ENCODE peak calls at places on chromosome 13, in ten cellular contexts. O is cardiac fibroblast, Y is brain microvascular endothelial cell, M is OCI-LY7, J is fibroblast of mammary gland, Q is astrocyte of the spinal cord, W is cardiac muscle cell, L is AG04450, K is IMR-90, B is MM.1S. N is an unnamed sample.

GRCh38 chr13:91588541-91588940 is 190.1 kb downstream of the GPC5 start:
- DNase-seq in Q (no peak), Y (no peak), O (no peak), W (no peak), M (no peak), L (no peak), B (no peak), K (no peak), J (no peak), N (no peak)

GRCh38 chr13:65836066-65836465 is 1394.1 kb downstream of the PCDH9 start:
- DNase-seq in Q (no peak), M (no peak), J (no peak), Y (no peak), K (no peak), L (no peak), B (no peak), O (peak; percentile 22), W (peak; percentile 13), N (no peak)

GRCh38 chr13:40096357-40096911 is 441.0 kb downstream of the COG6 start:
- DNase-seq in W (no peak), L (no peak), M (peak; percentile 63), O (no peak), Q (no peak), B (no peak), J (no peak), K (no peak), Y (no peak), N (no peak)

GRCh38 chr13:44668707-44669106 is 92.6 kb upstream of the TSC22D1 start:
- DNase-seq in L (no peak), Q (peak; percentile 50), O (no peak), Y (no peak), W (no peak), K (peak; percentile 86), J (peak; percentile 29), B (no peak), M (no peak), N (no peak)

GRCh38 chr13:53137777-53138176 is 109.2 kb downstream of the OLFM4 start:
- DNase-seq in J (peak; percentile 90), B (no peak), Y (peak; percentile 31), W (peak; percentile 94), L (peak; percentile 66), M (no peak), Q (peak; percentile 3), K (peak; percentile 86), O (peak; percentile 32), N (no peak)

GRCh38 chr13:40875048-40875447 is 85.6 kb downstream of the SLC25A15 start:
- DNase-seq in Y (no peak), W (no peak), B (no peak), L (no peak), M (no peak), O (no peak), J (no peak), Q (no peak), K (no peak), N (no peak)

GRCh38 chr13:59086147-59086546 is 1077.6 kb downstream of the DIAPH3 start:
- DNase-seq in Y (peak; percentile 82), K (peak; percentile 88), O (peak; percentile 16), M (no peak), Q (peak; percentile 78), L (peak; percentile 27), B (no peak), J (peak; percentile 65), W (peak; percentile 29), N (no peak)

GRCh38 chr13:78540424-78540823 is 62.9 kb downstream of the POU4F1 start:
- DNase-seq in J (no peak), Q (no peak), Y (no peak), O (no peak), M (no peak), B (no peak), K (no peak), L (no peak), W (no peak), N (no peak)

GRCh38 chr13:27053902-27054595 is 117.6 kb downstream of the USP12 start:
- DNase-seq in B (no peak), O (peak; percentile 62), Y (peak; percentile 64), L (peak; percentile 43), M (no peak), J (peak; percentile 87), W (peak; percentile 50), K (peak; percentile 88), Q (peak; percentile 77), N (no peak)

GRCh38 chr13:43583331-43583730 is 203.4 kb downstream of the ENOX1 start:
- DNase-seq in O (no peak), B (no peak), J (peak; percentile 3), Q (no peak), Y (no peak), M (no peak), K (no peak), W (no peak), L (no peak), N (no peak)

GRCh38 chr13:27559714-27560113 is 60.6 kb downstream of the LNX2 start:
- DNase-seq in W (no peak), J (no peak), O (no peak), K (no peak), L (no peak), B (no peak), Q (no peak), Y (no peak), M (no peak), N (no peak)

GRCh38 chr13:20489185-20489820 is 36.4 kb downstream of the CRYL1 start:
- DNase-seq in K (peak; percentile 62), L (no peak), Q (no peak), O (peak; percentile 46), M (peak; percentile 55), W (no peak), Y (peak; percentile 25), B (peak; percentile 61), J (peak; percentile 56), N (no peak)

GRCh38 chr13:76533251-76533650 is 353.0 kb downstream of the KCTD12 start:
- DNase-seq in J (peak; percentile 40), K (peak; percentile 42), B (no peak), Q (peak; percentile 29), W (peak; percentile 14), O (no peak), L (no peak), M (no peak), Y (no peak), N (no peak)

GRCh38 chr13:35979378-35979911 is 151.7 kb downstream of the DCLK1 start:
- DNase-seq in J (peak; percentile 99), M (no peak), Q (peak; percentile 98), Y (peak; percentile 88), B (no peak), K (peak; percentile 83), L (peak; percentile 60), O (peak; percentile 97), W (peak; percentile 97), N (no peak)

GRCh38 chr13:112256716-112257497 is 119.2 kb upstream of the SPACA7 start:
- DNase-seq in J (no peak), Q (no peak), K (no peak), B (no peak), L (no peak), W (no peak), O (no peak), M (no peak), Y (no peak), N (no peak)

DNA sequence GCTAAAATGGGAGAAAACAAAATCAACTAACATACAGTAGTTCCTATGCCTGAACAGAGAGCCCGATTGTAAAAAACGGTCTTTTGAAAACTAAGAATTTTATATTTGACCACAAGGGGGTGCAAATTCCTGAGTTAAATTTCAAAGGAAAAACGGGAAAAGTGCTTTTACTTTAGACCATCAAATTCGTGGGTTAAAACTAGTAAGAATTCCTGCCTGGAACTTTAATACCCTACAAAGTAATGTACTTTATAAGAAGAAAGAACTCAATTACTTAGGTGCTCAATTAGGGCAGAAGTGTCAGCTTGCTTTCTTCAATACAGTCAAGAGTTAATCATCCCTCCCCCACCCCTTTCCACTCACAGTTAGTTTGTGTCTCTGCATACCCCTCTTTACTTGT is 69.8 kb downstream of the KCNRG start:
- DNase-seq in K (peak; percentile 47), M (peak; percentile 42), Q (peak; percentile 70), O (peak; percentile 66), Y (no peak), L (no peak), B (no peak), J (peak; percentile 59), W (peak; percentile 67), N (no peak)
- H3K4me3 ChIP-seq in K (peak overlapping the region; percentile 39), M (peak overlapping the region; percentile 96), Q (peak overlapping the region; percentile 6), O (no peak overlapping the region), Y (no peak overlapping the region), L (peak overlapping the region; percentile 39), B (no peak overlapping the region), J (peak overlapping the region; percentile 20), W (no peak overlapping the region), N (no peak overlapping the region)

GRCh38 chr13:89695343-89696257 is 1651.9 kb upstream of the MIR17HG start:
- DNase-seq in O (peak; percentile 63), Q (peak; percentile 61), B (peak; percentile 35), J (peak; percentile 34), Y (peak; percentile 5), M (peak; percentile 39), W (peak; percentile 60), K (peak; percentile 8), L (peak; percentile 6), N (no peak)
- TF ChIP-seq CTCF in O (peak; percentile 67), Q (peak; percentile 79), B (peak; percentile 57), J (peak; percentile 71), Y (peak; percentile 76), M (peak; percentile 96), W (peak; percentile 71), K (peak; percentile 28), L (peak; percentile 78), N (peak; percentile 76)

DNA sequence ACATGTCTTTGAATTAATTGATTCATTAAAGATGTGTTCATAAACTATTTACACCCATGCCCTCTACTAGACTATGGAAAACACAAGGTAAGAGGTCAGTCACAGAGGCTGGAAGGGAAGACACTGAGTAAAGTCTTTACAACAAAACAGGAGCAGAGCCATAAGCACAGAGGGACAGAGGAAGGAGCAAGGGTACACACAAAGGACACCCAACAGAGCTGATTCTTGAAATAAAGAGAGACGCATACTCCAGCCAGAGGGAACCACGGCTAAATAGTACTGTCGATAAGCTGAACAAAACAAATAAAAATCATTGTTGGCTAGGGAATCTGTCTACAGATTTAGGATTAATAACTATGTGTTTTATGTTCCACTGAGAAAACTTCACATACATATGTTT is 289.2 kb downstream of the EFNB2 start:
- DNase-seq in W (no peak), K (no peak), Y (no peak), B (no peak), J (no peak), L (no peak), O (no peak), Q (peak; percentile 26), M (no peak), N (no peak)
- H3K4me3 ChIP-seq in W (no peak overlapping the region), K (no peak overlapping the region), Y (no peak overlapping the region), B (peak overlapping the region; percentile 34), J (no peak overlapping the region), L (no peak overlapping the region), O (no peak overlapping the region), Q (no peak overlapping the region), M (no peak overlapping the region), N (no peak overlapping the region)

DNA sequence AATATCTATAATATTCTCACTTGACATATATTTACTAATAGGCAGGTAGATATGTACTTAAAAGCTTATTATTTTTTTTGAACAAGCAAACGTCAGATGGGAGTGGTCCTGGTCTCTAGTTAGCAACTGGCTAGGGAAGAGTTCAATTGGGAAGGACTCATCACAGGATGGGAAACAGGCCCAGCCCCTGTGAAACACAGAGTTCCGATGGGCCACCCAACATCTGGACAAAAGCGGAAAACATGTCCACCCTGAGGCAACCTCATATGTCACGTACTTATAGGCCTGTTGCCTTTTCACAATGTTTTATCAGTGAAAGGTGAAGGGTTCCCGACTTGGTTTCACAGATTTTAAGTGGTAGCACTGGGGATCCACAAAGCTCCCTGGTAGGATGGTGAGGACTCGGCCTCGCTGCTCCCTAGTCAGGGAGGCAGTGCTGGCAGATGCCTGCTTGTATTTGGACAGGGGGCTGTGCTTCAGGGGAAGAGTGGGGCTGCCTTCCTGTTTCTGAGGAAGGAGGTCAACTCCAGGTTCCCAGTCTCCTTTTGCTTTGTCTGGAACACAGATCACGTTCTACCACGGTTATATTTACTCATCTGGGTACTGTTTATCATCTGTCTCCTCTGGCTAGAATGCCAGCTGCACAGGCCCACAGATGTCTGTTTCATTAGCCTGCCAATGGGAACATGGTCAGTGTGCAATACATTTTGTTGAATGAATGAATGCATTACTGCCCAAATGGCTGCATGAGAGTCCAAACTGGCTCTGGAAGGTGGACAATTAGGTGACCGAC is 49.4 kb upstream of the SLC15A1 start:
- DNase-seq in K (no peak), O (no peak), L (no peak), J (no peak), M (no peak), Q (no peak), Y (no peak), W (no peak), B (no peak), N (no peak)
- TF ChIP-seq CTCF in K (no peak), O (no peak), L (no peak), J (no peak), M (no peak), Q (no peak), Y (no peak), W (no peak), B (no peak), N (no peak)